ENCODE peak calls at places on chromosomes 1 and 21, in seven cellular contexts. One of them, this sample, is unnamed.

GRCh38 chr1:28256197-28256827 is 3.0 kb upstream of the SESN2 start:
- DNase-seq in dorsolateral prefrontal cortex: no peak
- DNase-seq in right lobe of liver: no peak
- DNase-seq in ovary: no peak
- DNase-seq in body of pancreas: no peak
- DNase-seq in choroid plexus epithelial cell: no peak
- DNase-seq in keratinocyte: no peak
- DNase-seq in this sample: no peak

GRCh38 chr21:34862951-34863350 is 186.2 kb downstream of the RUNX1 start:
- DNase-seq in choroid plexus epithelial cell: no peak
- DNase-seq in body of pancreas: no peak
- DNase-seq in ovary: no peak
- DNase-seq in dorsolateral prefrontal cortex: no peak
- DNase-seq in right lobe of liver: no peak
- DNase-seq in keratinocyte: no peak
- DNase-seq in this sample: no peak

GRCh38 chr1:41537788-41538351 is 53.4 kb upstream of the EDN2 start:
- DNase-seq in choroid plexus epithelial cell: peak; percentile 91
- DNase-seq in keratinocyte: no peak
- DNase-seq in right lobe of liver: no peak
- DNase-seq in ovary: peak; percentile 70
- DNase-seq in body of pancreas: peak; percentile 70
- DNase-seq in dorsolateral prefrontal cortex: peak; percentile 24
- DNase-seq in this sample: peak; percentile 87

GRCh38 chr1:63674238-63674864 is 81.1 kb downstream of the PGM1 start:
- DNase-seq in dorsolateral prefrontal cortex: peak; percentile 42
- DNase-seq in body of pancreas: peak; percentile 95
- DNase-seq in ovary: peak; percentile 92
- DNase-seq in right lobe of liver: peak; percentile 69
- DNase-seq in choroid plexus epithelial cell: peak; percentile 97
- DNase-seq in keratinocyte: no peak
- DNase-seq in this sample: peak; percentile 99

GRCh38 chr1:61139324-61140055 is 57.1 kb downstream of the NFIA start:
- DNase-seq in dorsolateral prefrontal cortex: no peak
- DNase-seq in ovary: no peak
- DNase-seq in choroid plexus epithelial cell: peak; percentile 81
- DNase-seq in body of pancreas: no peak
- DNase-seq in right lobe of liver: peak; percentile 28
- DNase-seq in keratinocyte: peak; percentile 74
- DNase-seq in this sample: peak; percentile 74

GRCh38 chr1:27544818-27545612 is 55.0 kb upstream of the WASF2 start:
- DNase-seq in ovary: peak; percentile 75
- DNase-seq in dorsolateral prefrontal cortex: no peak
- DNase-seq in choroid plexus epithelial cell: no peak
- DNase-seq in right lobe of liver: no peak
- DNase-seq in body of pancreas: no peak
- DNase-seq in keratinocyte: no peak
- DNase-seq in this sample: peak; percentile 84

GRCh38 chr1:47976267-47976666 is 20.9 kb downstream of the TRABD2B start:
- DNase-seq in keratinocyte: no peak
- DNase-seq in right lobe of liver: no peak
- DNase-seq in dorsolateral prefrontal cortex: no peak
- DNase-seq in body of pancreas: no peak
- DNase-seq in choroid plexus epithelial cell: no peak
- DNase-seq in ovary: no peak
- DNase-seq in this sample: no peak

GRCh38 chr1:179101566-179101965 is 19.7 kb downstream of the TOR3A start:
- DNase-seq in keratinocyte: no peak
- DNase-seq in dorsolateral prefrontal cortex: no peak
- DNase-seq in body of pancreas: no peak
- DNase-seq in choroid plexus epithelial cell: no peak
- DNase-seq in ovary: no peak
- DNase-seq in right lobe of liver: no peak
- DNase-seq in this sample: no peak

GRCh38 chr1:91804546-91805023 is 81.4 kb downstream of the TGFBR3 start:
- DNase-seq in ovary: no peak
- DNase-seq in body of pancreas: no peak
- DNase-seq in choroid plexus epithelial cell: peak; percentile 78
- DNase-seq in right lobe of liver: no peak
- DNase-seq in keratinocyte: peak; percentile 71
- DNase-seq in dorsolateral prefrontal cortex: no peak
- DNase-seq in this sample: no peak

GRCh38 chr1:207910678-207911354 is at the start of gene CD34:
- DNase-seq in body of pancreas: peak; percentile 14
- DNase-seq in ovary: peak; percentile 58
- DNase-seq in keratinocyte: no peak
- DNase-seq in right lobe of liver: no peak
- DNase-seq in choroid plexus epithelial cell: no peak
- DNase-seq in dorsolateral prefrontal cortex: no peak
- DNase-seq in this sample: peak; percentile 31

GRCh38 chr21:43318841-43319781 is 107.8 kb downstream of the SIK1 start:
- DNase-seq in ovary: no peak
- DNase-seq in keratinocyte: no peak
- DNase-seq in right lobe of liver: peak; percentile 17
- DNase-seq in body of pancreas: no peak
- DNase-seq in dorsolateral prefrontal cortex: no peak
- DNase-seq in choroid plexus epithelial cell: peak; percentile 26
- DNase-seq in this sample: no peak

GRCh38 chr1:96995351-96995750 is 273.8 kb downstream of the PTBP2 start:
- DNase-seq in keratinocyte: no peak
- DNase-seq in choroid plexus epithelial cell: peak; percentile 87
- DNase-seq in ovary: no peak
- DNase-seq in dorsolateral prefrontal cortex: no peak
- DNase-seq in body of pancreas: no peak
- DNase-seq in right lobe of liver: no peak
- DNase-seq in this sample: no peak

GRCh38 chr1:47194314-47194713 is 4.5 kb upstream of the PDZK1IP1 start:
- DNase-seq in body of pancreas: no peak
- DNase-seq in choroid plexus epithelial cell: no peak
- DNase-seq in keratinocyte: no peak
- DNase-seq in dorsolateral prefrontal cortex: no peak
- DNase-seq in right lobe of liver: no peak
- DNase-seq in ovary: no peak
- DNase-seq in this sample: no peak

GRCh38 chr1:246078888-246079252 is 428.2 kb downstream of the SMYD3 start:
- DNase-seq in keratinocyte: no peak
- DNase-seq in choroid plexus epithelial cell: no peak
- DNase-seq in right lobe of liver: no peak
- DNase-seq in ovary: no peak
- DNase-seq in body of pancreas: no peak
- DNase-seq in dorsolateral prefrontal cortex: no peak
- DNase-seq in this sample: no peak

GRCh38 chr1:65048325-65048724 is 82.0 kb upstream of the JAK1 start:
- DNase-seq in dorsolateral prefrontal cortex: no peak
- DNase-seq in choroid plexus epithelial cell: no peak
- DNase-seq in ovary: no peak
- DNase-seq in right lobe of liver: no peak
- DNase-seq in body of pancreas: no peak
- DNase-seq in keratinocyte: no peak
- DNase-seq in this sample: peak; percentile 30

GRCh38 chr1:2556277-2557145 is at the start of gene TNFRSF14:
- DNase-seq in ovary: peak; percentile 65
- DNase-seq in choroid plexus epithelial cell: peak; percentile 74
- DNase-seq in right lobe of liver: peak; percentile 73
- DNase-seq in dorsolateral prefrontal cortex: no peak
- DNase-seq in keratinocyte: no peak
- DNase-seq in body of pancreas: peak; percentile 48
- DNase-seq in this sample: peak; percentile 54

GRCh38 chr1:106620521-106620954 is 435.9 kb upstream of the PRMT6 start:
- DNase-seq in body of pancreas: no peak
- DNase-seq in keratinocyte: peak; percentile 78
- DNase-seq in right lobe of liver: no peak
- DNase-seq in choroid plexus epithelial cell: peak; percentile 3
- DNase-seq in ovary: no peak
- DNase-seq in dorsolateral prefrontal cortex: peak; percentile 84
- DNase-seq in this sample: peak; percentile 85
- TF ChIP-seq CTCF in body of pancreas: no peak
- TF ChIP-seq CTCF in keratinocyte: peak; percentile 14
- TF ChIP-seq CTCF in right lobe of liver: no peak
- TF ChIP-seq CTCF in choroid plexus epithelial cell: no peak
- TF ChIP-seq CTCF in ovary: no peak
- TF ChIP-seq CTCF in dorsolateral prefrontal cortex: peak; percentile 6
- TF ChIP-seq CTCF in this sample: no peak

DNA sequence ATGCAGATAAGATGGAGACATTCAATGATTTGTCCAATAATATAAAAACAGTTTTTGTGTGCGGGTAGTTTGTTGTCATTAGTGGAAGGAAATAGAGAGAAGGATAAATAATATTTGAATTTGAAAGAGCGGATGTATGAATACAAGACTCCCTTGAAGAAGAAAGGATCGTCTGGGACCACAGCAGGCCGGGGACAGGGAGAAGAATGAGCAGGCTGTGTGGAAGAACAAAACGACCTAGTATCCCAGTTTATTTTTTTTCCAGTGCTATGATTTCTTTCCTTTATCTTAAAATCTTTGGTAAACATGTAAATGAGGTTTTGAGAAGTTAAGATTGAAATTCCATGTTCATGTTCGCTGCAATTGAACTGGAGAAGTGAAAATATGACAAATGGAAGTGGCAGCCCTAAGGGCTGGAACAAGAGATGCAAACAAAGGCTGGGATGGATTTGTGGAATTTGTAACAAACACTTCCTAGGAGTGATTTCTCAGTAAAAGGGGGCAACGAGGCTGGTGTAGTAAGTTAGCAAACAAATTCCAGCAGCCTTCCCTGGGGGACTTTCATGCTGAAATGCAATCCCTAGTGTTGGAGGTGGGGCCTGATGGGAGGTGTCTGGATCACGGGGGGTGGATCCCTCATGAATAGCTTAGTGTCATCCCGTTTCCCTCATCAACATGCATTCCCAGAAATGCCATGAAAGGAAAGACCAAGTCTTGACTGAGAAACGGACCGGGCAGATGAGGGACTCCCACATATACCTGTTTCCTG is 10.2 kb upstream of the IFI16 start:
- DNase-seq in ovary: peak; percentile 80
- DNase-seq in keratinocyte: no peak
- DNase-seq in body of pancreas: peak; percentile 41
- DNase-seq in dorsolateral prefrontal cortex: peak; percentile 87
- DNase-seq in right lobe of liver: peak; percentile 57
- DNase-seq in choroid plexus epithelial cell: peak; percentile 95
- DNase-seq in this sample: peak; percentile 98
- H3K4me3 ChIP-seq in ovary: peak overlapping the region; percentile 57
- H3K4me3 ChIP-seq in keratinocyte: peak overlapping the region; percentile 67
- H3K4me3 ChIP-seq in body of pancreas: no peak overlapping the region
- H3K4me3 ChIP-seq in dorsolateral prefrontal cortex: peak overlapping the region; percentile 47
- H3K4me3 ChIP-seq in right lobe of liver: peak overlapping the region; percentile 14
- H3K4me3 ChIP-seq in choroid plexus epithelial cell: peak overlapping the region; percentile 54
- H3K4me3 ChIP-seq in this sample: peak overlapping the region; percentile 77

GRCh38 chr1:16727190-16728111 is 12.9 kb upstream of the RNU1-4 start:
- DNase-seq in keratinocyte: peak; percentile 84
- DNase-seq in body of pancreas: peak; percentile 25
- DNase-seq in right lobe of liver: no peak
- DNase-seq in dorsolateral prefrontal cortex: peak; percentile 42
- DNase-seq in ovary: peak; percentile 51
- DNase-seq in choroid plexus epithelial cell: peak; percentile 67
- DNase-seq in this sample: peak; percentile 59
- TF ChIP-seq CTCF in keratinocyte: no peak
- TF ChIP-seq CTCF in body of pancreas: no peak
- TF ChIP-seq CTCF in right lobe of liver: no peak
- TF ChIP-seq CTCF in dorsolateral prefrontal cortex: no peak
- TF ChIP-seq CTCF in ovary: no peak
- TF ChIP-seq CTCF in choroid plexus epithelial cell: no peak
- TF ChIP-seq CTCF in this sample: no peak

DNA sequence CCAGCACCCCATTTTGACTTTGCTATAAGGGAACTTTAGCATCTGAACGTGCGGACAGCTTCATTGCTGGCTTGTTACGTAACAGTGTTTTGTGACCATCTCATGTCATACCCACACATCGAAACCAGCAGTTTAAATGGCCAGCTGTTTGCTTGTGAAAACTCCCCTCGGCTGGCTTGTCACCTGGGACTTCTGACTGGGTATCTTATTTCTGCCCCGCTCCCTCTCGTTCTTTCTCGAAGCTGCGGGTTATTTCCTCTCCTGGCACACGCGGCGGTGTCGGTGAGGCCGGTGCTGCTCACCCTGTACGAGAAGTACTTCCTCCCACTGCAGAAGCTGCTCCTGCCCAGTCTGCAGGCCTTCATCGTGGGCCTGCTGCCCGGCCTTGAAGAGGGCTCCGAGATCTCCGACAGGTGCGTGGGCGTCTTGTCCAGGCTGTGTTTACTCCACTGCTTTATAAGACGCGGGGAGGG is 43.5 kb downstream of the DOP1B start:
- DNase-seq in ovary: peak; percentile 26
- DNase-seq in body of pancreas: no peak
- DNase-seq in dorsolateral prefrontal cortex: no peak
- DNase-seq in choroid plexus epithelial cell: no peak
- DNase-seq in right lobe of liver: no peak
- DNase-seq in keratinocyte: no peak
- DNase-seq in this sample: no peak
- H3K4me3 ChIP-seq in ovary: no peak overlapping the region
- H3K4me3 ChIP-seq in body of pancreas: no peak overlapping the region
- H3K4me3 ChIP-seq in dorsolateral prefrontal cortex: no peak overlapping the region
- H3K4me3 ChIP-seq in choroid plexus epithelial cell: no peak overlapping the region
- H3K4me3 ChIP-seq in right lobe of liver: no peak overlapping the region
- H3K4me3 ChIP-seq in keratinocyte: no peak overlapping the region
- H3K4me3 ChIP-seq in this sample: no peak overlapping the region

DNA sequence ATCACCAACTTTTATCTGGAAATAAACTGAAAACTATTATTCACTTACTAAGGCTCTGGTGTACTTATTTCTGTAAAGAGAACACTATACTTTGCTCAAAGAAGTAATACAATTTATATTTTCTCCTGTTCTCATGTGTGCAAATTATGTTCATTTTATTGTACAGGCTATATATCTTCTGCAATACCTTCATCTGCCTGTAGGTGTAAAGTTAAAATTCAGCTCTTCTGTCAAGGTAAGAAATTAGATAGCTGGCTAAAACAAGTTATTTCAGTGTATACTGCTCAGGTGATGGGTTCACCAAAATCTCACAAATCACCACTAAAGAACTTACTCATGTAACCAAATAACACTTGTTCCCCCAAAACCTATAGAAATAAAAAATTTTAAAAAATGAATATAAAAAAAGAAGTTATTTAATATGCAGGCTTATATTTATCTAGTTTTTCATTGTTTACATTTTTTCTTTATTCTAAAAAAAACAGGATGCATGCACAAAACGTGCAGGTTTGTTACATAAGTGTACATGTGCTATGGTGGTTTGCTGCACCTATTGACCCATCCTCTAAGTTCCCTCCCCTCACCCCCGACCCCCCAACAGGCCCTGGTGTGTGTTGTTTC is 81.5 kb downstream of the PTGER3 start:
- DNase-seq in ovary: no peak
- DNase-seq in right lobe of liver: no peak
- DNase-seq in body of pancreas: no peak
- DNase-seq in keratinocyte: no peak
- DNase-seq in dorsolateral prefrontal cortex: no peak
- DNase-seq in choroid plexus epithelial cell: peak; percentile 18
- DNase-seq in this sample: peak; percentile 27
- TF ChIP-seq CTCF in ovary: no peak
- TF ChIP-seq CTCF in right lobe of liver: peak; percentile 15
- TF ChIP-seq CTCF in body of pancreas: peak; percentile 39
- TF ChIP-seq CTCF in keratinocyte: peak; percentile 20
- TF ChIP-seq CTCF in dorsolateral prefrontal cortex: peak; percentile 25
- TF ChIP-seq CTCF in choroid plexus epithelial cell: peak; percentile 33
- TF ChIP-seq CTCF in this sample: peak; percentile 60

GRCh38 chr1:228150021-228150457 is 309 bp downstream of the GJC2 start:
- DNase-seq in choroid plexus epithelial cell: no peak
- DNase-seq in right lobe of liver: no peak
- DNase-seq in keratinocyte: no peak
- DNase-seq in body of pancreas: peak; percentile 5
- DNase-seq in ovary: peak; percentile 69
- DNase-seq in dorsolateral prefrontal cortex: peak; percentile 24
- DNase-seq in this sample: no peak
- H3K4me3 ChIP-seq in choroid plexus epithelial cell: no peak overlapping the region
- H3K4me3 ChIP-seq in right lobe of liver: no peak overlapping the region
- H3K4me3 ChIP-seq in keratinocyte: no peak overlapping the region
- H3K4me3 ChIP-seq in body of pancreas: no peak overlapping the region
- H3K4me3 ChIP-seq in ovary: peak overlapping the region; percentile 29
- H3K4me3 ChIP-seq in dorsolateral prefrontal cortex: peak overlapping the region; percentile 50
- H3K4me3 ChIP-seq in this sample: peak overlapping the region; percentile 40

GRCh38 chr1:10909697-10910489 is 102.6 kb upstream of the TARDBP start:
- DNase-seq in dorsolateral prefrontal cortex: no peak
- DNase-seq in keratinocyte: no peak
- DNase-seq in right lobe of liver: peak; percentile 53
- DNase-seq in choroid plexus epithelial cell: peak; percentile 14
- DNase-seq in body of pancreas: peak; percentile 72
- DNase-seq in ovary: no peak
- DNase-seq in this sample: peak; percentile 14
- TF ChIP-seq CTCF in dorsolateral prefrontal cortex: peak; percentile 35
- TF ChIP-seq CTCF in keratinocyte: peak; percentile 80
- TF ChIP-seq CTCF in right lobe of liver: peak; percentile 36
- TF ChIP-seq CTCF in choroid plexus epithelial cell: peak; percentile 49
- TF ChIP-seq CTCF in body of pancreas: peak; percentile 40
- TF ChIP-seq CTCF in ovary: no peak
- TF ChIP-seq CTCF in this sample: peak; percentile 37

This sample was measured in fibroblast of the aortic adventitia.